ENCODE peak calls at places on chromosomes 4 and X, in four cellular contexts. H is foreskin fibroblast, T is GM20000, P is Calu3. J is an unnamed sample.

GRCh38 chr4:8588196-8588470 is 4.4 kb upstream of the CPZ start:
- DNase-seq in T (no peak), P (no peak), H (no peak), J (no peak)

GRCh38 chrX:111375747-111376146 is 36.2 kb downstream of the DCX start:
- DNase-seq in H (no peak), T (no peak), P (no peak), J (no peak)

GRCh38 chr4:146004730-146005129 is 66.1 kb upstream of the ZNF827 start:
- DNase-seq in T (no peak), H (no peak), P (no peak), J (no peak)

GRCh38 chrX:45517090-45517973 is 316.7 kb upstream of the DIPK2B start:
- DNase-seq in H (peak; percentile 84), P (peak; percentile 10), T (no peak), J (no peak)

GRCh38 chr4:165394275-165394674 is 15.5 kb downstream of the CPE start:
- DNase-seq in T (no peak), H (no peak), P (no peak), J (no peak)

GRCh38 chr4:159855731-159856130 is 752.9 kb downstream of the RAPGEF2 start:
- DNase-seq in P (no peak), H (no peak), T (no peak), J (no peak)

GRCh38 chr4:187294861-187295260 is 571.2 kb upstream of the FAT1 start:
- DNase-seq in P (no peak), H (peak; percentile 61), T (no peak), J (no peak)

GRCh38 chr4:57044279-57044678 is 65.6 kb downstream of the POLR2B start:
- DNase-seq in T (no peak), P (no peak), H (peak; percentile 89), J (no peak)

GRCh38 chr4:137530176-137530575 is 2.1 kb downstream of the PCDH18 start:
- DNase-seq in T (no peak), P (no peak), H (peak; percentile 83), J (no peak)

GRCh38 chrX:48493890-48494364 is 14.9 kb upstream of the PORCN start:
- DNase-seq in T (no peak), H (peak; percentile 60), P (peak; percentile 48), J (no peak)

GRCh38 chrX:50827996-50828395 is 14.0 kb upstream of the SHROOM4 start:
- DNase-seq in P (peak; percentile 41), H (no peak), T (no peak), J (no peak)

GRCh38 chr4:13933163-13933562 is 305.6 kb upstream of the BOD1L1 start:
- DNase-seq in T (no peak), P (no peak), H (peak; percentile 77), J (no peak)

GRCh38 chrX:47523713-47524166 is 37.3 kb upstream of the ARAF start:
- DNase-seq in T (no peak), H (no peak), P (no peak), J (no peak)

GRCh38 chr4:61336488-61336887 is 136.4 kb downstream of the ADGRL3 start:
- DNase-seq in P (no peak), H (no peak), T (no peak), J (no peak)

GRCh38 chr4:35228318-35228717 is 1016.0 kb downstream of the ARAP2 start:
- DNase-seq in T (no peak), H (no peak), P (no peak), J (no peak)

GRCh38 chr4:189463734-189464133 is 476.9 kb upstream of the FRG1 start:
- DNase-seq in H (no peak), P (no peak), T (no peak), J (no peak)

GRCh38 chrX:71251456-71251973 is 2.4 kb downstream of the ZMYM3 start:
- DNase-seq in H (peak; percentile 32), T (no peak), P (no peak), J (no peak)

GRCh38 chr4:155809835-155810234 is 51.0 kb downstream of the GUCY1B1 start:
- DNase-seq in H (peak; percentile 88), P (peak; percentile 7), T (peak; percentile 58), J (peak; percentile 48)

GRCh38 chr4:73734405-73735070 is 5.8 kb upstream of the CXCL8 start:
- DNase-seq in T (no peak), P (no peak), H (peak; percentile 63), J (no peak)

GRCh38 chrX:1397001-1397400 is 5.1 kb upstream of the SLC25A6 start:
- DNase-seq in H (no peak), P (no peak), T (no peak), J (no peak)

GRCh38 chr4:41575665-41576064 is 37.7 kb downstream of the LIMCH1 start:
- DNase-seq in H (no peak), T (no peak), P (no peak), J (no peak)

GRCh38 chr4:122874194-122874593 is 47.6 kb downstream of the FGF2 start:
- DNase-seq in P (peak; percentile 17), H (peak; percentile 87), T (no peak), J (no peak)

GRCh38 chrX:118346258-118347094 is 570 bp downstream of the WDR44 start:
- DNase-seq in P (peak; percentile 56), T (no peak), H (peak; percentile 46), J (peak; percentile 26)

GRCh38 chrX:2848806-2849420 is 20.2 kb downstream of the GYG2 start:
- DNase-seq in H (peak; percentile 50), P (no peak), T (no peak), J (no peak)

GRCh38 chr4:158816953-158817352 is 48.1 kb downstream of the FNIP2 start:
- DNase-seq in T (no peak), H (no peak), P (no peak), J (no peak)

GRCh38 chrX:63058204-63058603 is 292.9 kb downstream of the SPIN4 start:
- DNase-seq in T (no peak), H (no peak), P (no peak), J (no peak)

GRCh38 chr4:92872604-92873003 is 568.8 kb downstream of the GRID2 start:
- DNase-seq in H (no peak), P (no peak), T (no peak), J (no peak)

GRCh38 chr4:42331914-42332368 is 65.3 kb upstream of the SHISA3 start:
- DNase-seq in H (no peak), T (peak; percentile 28), P (no peak), J (no peak)

GRCh38 chr4:17494258-17494657 is 17.6 kb downstream of the QDPR start:
- DNase-seq in H (peak; percentile 89), P (peak; percentile 27), T (no peak), J (no peak)

GRCh38 chrX:124388562-124388961 is 42.2 kb downstream of the SH2D1A start:
- DNase-seq in P (peak; percentile 60), H (peak; percentile 55), T (peak; percentile 11), J (peak; percentile 18)

GRCh38 chr4:10161840-10162239 is 45.2 kb upstream of the WDR1 start:
- DNase-seq in H (no peak), P (no peak), T (no peak), J (no peak)

GRCh38 chr4:164866817-164867490 is 10.0 kb upstream of the APELA start:
- DNase-seq in H (peak; percentile 3), P (no peak), T (no peak), J (no peak)

GRCh38 chrX:69312141-69312670 is 147.0 kb upstream of the PJA1 start:
- DNase-seq in H (no peak), T (no peak), P (no peak), J (no peak)

GRCh38 chrX:12567857-12568256 is 223.4 kb upstream of the PRPS2 start:
- DNase-seq in T (no peak), H (peak; percentile 32), P (peak; percentile 16), J (peak; percentile 13)

GRCh38 chr4:6753103-6753560 is 29.4 kb upstream of the KIAA0232 start:
- DNase-seq in P (peak; percentile 43), H (no peak), T (no peak), J (no peak)

GRCh38 chr4:165625281-165625680 is 246.5 kb downstream of the CPE start:
- DNase-seq in P (no peak), T (no peak), H (no peak), J (no peak)

GRCh38 chrX:128458888-128459287 is 406.7 kb upstream of the ACTRT1 start:
- DNase-seq in H (no peak), P (no peak), T (no peak), J (no peak)

GRCh38 chr4:126800723-126801191 is 832.0 kb upstream of the INTU start:
- DNase-seq in T (no peak), P (no peak), H (peak; percentile 50), J (no peak)
- TF ChIP-seq CTCF in T (no peak), P (no peak), H (no peak), J (no peak)

DNA sequence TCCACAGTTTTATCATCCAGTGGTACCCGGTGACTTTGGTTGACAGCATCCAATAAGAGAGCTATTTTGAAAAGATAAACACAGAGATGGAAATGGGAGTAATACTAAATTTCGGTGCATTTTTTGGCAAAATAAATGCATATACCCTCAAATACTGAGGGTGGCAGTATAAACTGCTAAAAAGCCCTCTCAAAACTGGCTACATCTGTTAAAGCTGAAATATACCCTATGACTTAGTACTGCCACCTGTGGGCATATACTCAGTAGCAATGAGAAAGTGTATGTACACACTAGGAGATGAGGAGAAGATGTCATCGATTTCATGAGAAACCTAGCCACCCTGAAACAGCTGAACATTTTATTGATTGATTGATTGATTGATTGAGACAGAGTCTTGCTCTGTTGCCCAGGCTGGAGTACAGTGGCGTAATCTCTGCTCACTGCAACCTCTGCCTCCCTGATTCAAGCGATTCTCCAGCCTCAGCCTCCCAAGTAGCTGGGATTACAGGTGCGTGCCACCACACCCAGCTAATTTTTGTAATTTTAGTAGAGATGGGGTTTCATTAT is 12.2 kb upstream of the TMEM128 start:
- DNase-seq in H (peak; percentile 71), P (no peak), T (peak; percentile 36), J (peak; percentile 50)
- TF ChIP-seq CTCF in H (peak; percentile 38), P (no peak), T (no peak), J (peak; percentile 16)

GRCh38 chr4:69617083-69617694 is 22.3 kb downstream of the UGT2A2 start:
- DNase-seq in H (peak; percentile 14), T (peak; percentile 21), P (peak; percentile 24), J (peak; percentile 6)
- TF ChIP-seq CTCF in H (no peak), T (peak; percentile 9), P (no peak), J (peak; percentile 27)

GRCh38 chr4:2535386-2536192 is 858 bp upstream of the FAM193A start:
- DNase-seq in H (peak; percentile 72), T (peak; percentile 56), P (peak; percentile 15), J (peak; percentile 55)
- TF ChIP-seq CTCF in H (peak; percentile 9), T (no peak), P (no peak), J (peak; percentile 59)

GRCh38 chr4:174763454-174764104 is 65.5 kb downstream of the GLRA3 start:
- DNase-seq in T (peak; percentile 7), H (no peak), P (no peak), J (no peak)

DNA sequence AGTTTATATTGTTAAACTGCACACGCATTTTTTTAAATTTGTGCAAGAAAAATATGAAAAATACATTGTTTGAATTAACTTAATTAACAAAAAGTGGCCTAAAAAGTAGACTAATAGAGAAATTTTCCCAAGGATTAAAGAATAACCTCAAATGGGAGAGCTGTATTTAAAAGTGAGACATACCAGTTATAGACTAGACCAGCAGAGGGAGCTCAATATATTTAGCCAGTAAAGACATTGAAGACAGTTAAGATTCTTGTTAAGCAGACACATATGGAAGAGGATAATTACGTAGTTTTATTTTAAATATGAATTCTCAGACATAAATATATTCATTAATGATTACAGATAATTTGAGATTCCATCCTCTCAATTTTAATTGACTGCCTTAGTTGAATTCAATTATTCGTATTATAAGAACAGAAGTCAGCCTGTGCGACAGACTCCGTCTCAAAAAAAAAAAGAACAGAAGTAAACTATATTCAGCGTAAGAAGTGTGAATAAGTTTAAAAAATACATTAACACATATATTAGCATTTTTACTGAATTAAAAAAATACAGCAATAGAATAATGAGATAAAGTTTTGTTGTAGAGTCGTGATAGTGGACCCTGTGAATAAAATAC is 64.8 kb downstream of the GLRA3 start:
- DNase-seq in H (peak; percentile 40), T (peak; percentile 35), P (no peak), J (peak; percentile 22)
- TF ChIP-seq CTCF in H (peak; percentile 40), T (peak; percentile 34), P (no peak), J (peak; percentile 69)